ENCODE peak calls at places on chromosomes 7 and 10, in ten cellular contexts. Q is IMR-90; L is ascending aorta; T is stimulated activated CD4-positive, alpha-beta T cell treated with anti-CD3 and anti-CD28 coated beads, Interleukin-4, amount 100 ng/mL, for 1 hour; I is amniotic stem cell; G is A549; X is psoas muscle; J is LoVo; N is NCI-H2081 treated with DMSO at 0.1 percent for 48 hours; Z is left ventricle myocardium inferior. U is an unnamed sample.

GRCh38 chr10:132376394-132376851 is 20.6 kb upstream of the PWWP2B start:
- DNase-seq in T (no peak), Q (no peak), Z (no peak), J (no peak), X (no peak), L (no peak), I (no peak), G (no peak), N (no peak), U (no peak)

GRCh38 chr10:32350811-32351342 is 3.9 kb upstream of the EPC1 start:
- DNase-seq in G (no peak), X (no peak), N (no peak), J (peak; percentile 33), T (no peak), Q (no peak), L (no peak), I (no peak), Z (no peak), U (no peak)

GRCh38 chr7:50473531-50473930 is 23.4 kb upstream of the FIGNL1 start:
- DNase-seq in N (no peak), J (no peak), L (no peak), T (no peak), Z (no peak), I (no peak), X (peak; percentile 71), G (no peak), Q (no peak), U (no peak)

GRCh38 chr10:123408660-123409059 is 254.5 kb downstream of the BUB3 start:
- DNase-seq in G (no peak), X (no peak), Q (no peak), L (no peak), Z (no peak), I (no peak), J (no peak), N (no peak), T (no peak), U (no peak)

GRCh38 chr7:157869793-157870192 is 533.0 kb downstream of the DNAJB6 start:
- DNase-seq in I (no peak), Z (no peak), N (no peak), L (no peak), X (no peak), T (no peak), Q (no peak), G (no peak), J (no peak), U (no peak)

GRCh38 chr7:124566576-124566975 is 199.0 kb downstream of the GPR37 start:
- DNase-seq in X (no peak), J (no peak), L (no peak), Q (peak; percentile 45), G (peak; percentile 88), Z (no peak), N (no peak), T (no peak), I (no peak), U (no peak)

GRCh38 chr10:26627320-26627719 is 70.2 kb upstream of the PDSS1 start:
- DNase-seq in G (peak; percentile 16), N (no peak), J (no peak), Q (no peak), X (no peak), Z (no peak), T (no peak), I (no peak), L (no peak), U (no peak)

GRCh38 chr7:5375925-5376324 is 47.7 kb downstream of the TNRC18 start:
- DNase-seq in T (no peak), Q (no peak), N (no peak), X (no peak), I (no peak), J (no peak), L (no peak), G (no peak), Z (no peak), U (no peak)

GRCh38 chr10:123517376-123517775 is 148.8 kb upstream of the GPR26 start:
- DNase-seq in N (no peak), J (no peak), Q (no peak), Z (no peak), X (no peak), G (no peak), L (no peak), T (no peak), I (no peak), U (no peak)

GRCh38 chr7:131493559-131493958 is 62.9 kb downstream of the PODXL start:
- DNase-seq in X (no peak), Q (no peak), Z (no peak), G (no peak), L (no peak), I (no peak), J (no peak), N (no peak), T (no peak), U (no peak)

GRCh38 chr10:34430685-34431084 is 384.4 kb downstream of the PARD3 start:
- DNase-seq in N (no peak), Z (no peak), I (no peak), L (no peak), Q (no peak), T (no peak), X (no peak), G (no peak), J (no peak), U (no peak)

GRCh38 chr7:1593091-1593866 is 23.4 kb upstream of the PSMG3 start:
- DNase-seq in L (no peak), G (peak; percentile 36), Z (no peak), N (no peak), J (no peak), Q (no peak), I (no peak), X (no peak), T (no peak), U (no peak)

GRCh38 chr7:158759749-158760444 is 55.3 kb upstream of the NCAPG2 start:
- DNase-seq in G (no peak), X (no peak), I (no peak), L (no peak), Z (no peak), J (no peak), Q (no peak), N (no peak), T (no peak), U (no peak)

GRCh38 chr10:73997479-73997805 is 474 bp upstream of the VCL start:
- DNase-seq in Z (no peak), J (no peak), X (no peak), L (no peak), Q (no peak), T (no peak), I (no peak), N (peak; percentile 19), G (no peak), U (peak; percentile 35)

GRCh38 chr10:123428302-123428701 is 237.9 kb upstream of the GPR26 start:
- DNase-seq in L (no peak), I (no peak), N (no peak), G (no peak), X (no peak), Z (no peak), T (no peak), Q (no peak), J (no peak), U (no peak)

GRCh38 chr10:123965973-123966895 is 74.6 kb upstream of the CPXM2 start:
- DNase-seq in X (no peak), Q (no peak), Z (no peak), G (no peak), T (no peak), I (no peak), N (no peak), L (no peak), J (no peak), U (no peak)

U was measured in head of caudate nucleus.